ENCODE peak calls at places on chromosomes 6 and 20, in five cellular contexts. I, X, N, G and F are unnamed samples.

GRCh38 chr20:5065489-5066383 is 54.0 kb downstream of the PCNA start:
- DNase-seq in I (peak; percentile 74), X (no peak), N (no peak), G (peak; percentile 97), F (peak; percentile 29)

GRCh38 chr6:129641344-129641743 is 68.6 kb downstream of the ARHGAP18 start:
- DNase-seq in I (no peak), X (no peak), N (no peak), G (peak; percentile 72), F (no peak)

GRCh38 chr6:91127752-91128151 is 540.9 kb upstream of the MAP3K7 start:
- DNase-seq in I (no peak), X (no peak), N (no peak), G (no peak), F (no peak)

GRCh38 chr6:44216677-44217331 is at the start of gene MYMX:
- DNase-seq in I (peak; percentile 75), X (no peak), N (no peak), G (no peak), F (no peak)

GRCh38 chr6:45822269-45822812 is 193.3 kb downstream of the CLIC5 start:
- DNase-seq in I (no peak), X (no peak), N (no peak), G (no peak), F (no peak)

GRCh38 chr6:127956260-127956888 is 55.5 kb upstream of the THEMIS start:
- DNase-seq in I (no peak), X (no peak), N (no peak), G (peak; percentile 27), F (no peak)

GRCh38 chr6:15279047-15279661 is 33.3 kb downstream of the JARID2 start:
- DNase-seq in I (no peak), X (no peak), N (no peak), G (no peak), F (no peak)

GRCh38 chr6:87274660-87275273 is 47.6 kb upstream of the SMIM8 start:
- DNase-seq in I (no peak), X (no peak), N (peak; percentile 15), G (peak; percentile 75), F (no peak)

GRCh38 chr6:19525673-19526072 is 311.5 kb upstream of the ID4 start:
- DNase-seq in I (no peak), X (no peak), N (no peak), G (no peak), F (no peak)

GRCh38 chr20:53738945-53739798 is 145.5 kb upstream of the ZNF217 start:
- DNase-seq in I (no peak), X (peak; percentile 20), N (no peak), G (peak; percentile 36), F (no peak)

GRCh38 chr6:128919831-128920230 is 36.9 kb downstream of the LAMA2 start:
- DNase-seq in I (no peak), X (no peak), N (no peak), G (peak; percentile 24), F (no peak)

GRCh38 chr20:57791946-57792328 is 82.1 kb upstream of the PMEPA1 start:
- DNase-seq in I (no peak), X (no peak), N (no peak), G (peak; percentile 5), F (no peak)

GRCh38 chr20:57831326-57831991 is 121.6 kb upstream of the PMEPA1 start:
- DNase-seq in I (no peak), X (no peak), N (no peak), G (no peak), F (no peak)

GRCh38 chr6:121971886-121972285 is 427.6 kb upstream of the HSF2 start:
- DNase-seq in I (peak; percentile 36), X (no peak), N (no peak), G (peak; percentile 71), F (no peak)

GRCh38 chr20:14685179-14685578 is 347.8 kb upstream of the FLRT3 start:
- DNase-seq in I (no peak), X (no peak), N (no peak), G (no peak), F (no peak)

GRCh38 chr6:147709396-147710272 is 201.1 kb downstream of the SAMD5 start:
- DNase-seq in I (no peak), X (no peak), N (no peak), G (no peak), F (no peak)

GRCh38 chr20:53040678-53041674 is 68.8 kb downstream of the TSHZ2 start:
- DNase-seq in I (peak; percentile 47), X (peak; percentile 92), N (peak; percentile 61), G (no peak), F (no peak)

GRCh38 chr6:52317841-52318581 is 33.5 kb upstream of the MCM3 start:
- DNase-seq in I (no peak), X (no peak), N (no peak), G (peak; percentile 69), F (no peak)

GRCh38 chr6:169800116-169800667 is 48.8 kb downstream of the ERMARD start:
- DNase-seq in I (no peak), X (no peak), N (no peak), G (no peak), F (no peak)

GRCh38 chr6:41122373-41122772 is 31.8 kb downstream of the TREML1 start:
- DNase-seq in I (no peak), X (no peak), N (no peak), G (peak; percentile 28), F (no peak)
- H3K4me3 ChIP-seq in I (no peak overlapping the region), X (no peak overlapping the region), N (no peak overlapping the region), G (no peak overlapping the region), F (no peak overlapping the region)

DNA sequence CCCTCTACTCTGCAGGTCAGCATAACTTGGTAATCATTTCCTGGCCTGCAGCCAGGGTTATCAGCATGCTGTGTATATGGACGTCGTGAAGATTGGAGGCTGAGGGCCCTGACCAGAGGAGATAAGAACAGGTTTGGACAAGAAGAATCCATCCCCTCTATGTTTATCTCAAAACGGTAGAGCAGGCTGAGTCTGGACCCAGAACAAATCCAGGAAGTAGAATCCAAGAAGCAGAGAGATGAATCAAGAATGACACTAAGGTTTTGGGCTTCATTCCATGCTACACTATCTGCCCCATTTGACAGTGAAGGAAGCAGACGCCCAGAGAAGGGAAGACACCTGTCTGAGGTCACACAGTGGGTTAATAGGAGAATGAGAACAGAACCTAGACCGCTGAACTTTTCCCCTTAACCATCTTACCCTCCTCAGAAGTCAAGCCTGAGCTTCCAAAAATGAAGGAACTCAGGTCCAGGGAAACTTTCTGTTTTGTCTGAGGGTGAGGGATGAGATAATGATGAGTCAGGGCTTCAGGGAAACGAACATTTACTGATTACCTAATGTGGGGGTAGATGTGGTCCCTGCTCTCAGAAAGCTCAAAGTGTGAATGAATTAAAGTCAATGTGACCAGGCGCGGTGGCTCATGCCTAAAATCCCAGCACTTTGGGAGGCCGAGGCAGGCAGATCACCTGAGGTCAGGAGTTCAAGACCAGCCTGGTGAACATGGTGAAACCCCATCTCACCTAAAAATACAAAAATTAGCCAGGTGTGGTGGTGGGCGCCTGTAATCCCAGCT is 9.4 kb upstream of the COMMD7 start:
- DNase-seq in I (peak; percentile 28), X (no peak), N (no peak), G (peak; percentile 78), F (no peak)
- H3K4me3 ChIP-seq in I (no peak overlapping the region), X (no peak overlapping the region), N (no peak overlapping the region), G (no peak overlapping the region), F (no peak overlapping the region)

GRCh38 chr6:31946370-31946885 is 533 bp downstream of the CFB start:
- DNase-seq in I (no peak), X (no peak), N (no peak), G (no peak), F (no peak)

GRCh38 chr6:31947070-31947675 is 1.3 kb downstream of the CFB start:
- DNase-seq in I (no peak), X (no peak), N (no peak), G (no peak), F (no peak)

GRCh38 chr6:31948306-31948705 is 2.4 kb downstream of the CFB start:
- DNase-seq in I (no peak), X (no peak), N (no peak), G (no peak), F (no peak)

GRCh38 chr6:31948753-31949413 is 3.0 kb downstream of the CFB start:
- DNase-seq in I (no peak), X (no peak), N (no peak), G (peak; percentile 69), F (peak; percentile 40)

DNA sequence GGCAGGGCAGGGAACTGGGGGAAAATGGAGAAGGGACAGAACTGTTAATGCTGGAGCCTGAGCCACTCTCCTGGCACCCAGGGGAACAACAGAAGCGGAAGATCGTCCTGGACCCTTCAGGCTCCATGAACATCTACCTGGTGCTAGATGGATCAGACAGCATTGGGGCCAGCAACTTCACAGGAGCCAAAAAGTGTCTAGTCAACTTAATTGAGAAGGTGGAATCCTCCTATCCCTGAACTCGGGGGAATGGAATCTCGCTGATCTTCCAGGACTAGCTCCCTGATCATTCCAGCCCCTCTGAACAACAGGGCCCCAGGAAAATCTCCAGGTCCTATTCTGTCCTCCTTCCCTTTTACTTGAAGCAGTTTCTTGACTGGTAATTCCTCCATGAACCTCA is 2.0 kb downstream of the CFB start:
- DNase-seq in I (no peak), X (no peak), N (no peak), G (no peak), F (peak; percentile 43)
- H3K4me3 ChIP-seq in I (no peak overlapping the region), X (no peak overlapping the region), N (no peak overlapping the region), G (no peak overlapping the region), F (no peak overlapping the region)

GRCh38 chr6:188821-189655 is 103.2 kb upstream of the DUSP22 start:
- DNase-seq in I (peak; percentile 84), X (peak; percentile 89), N (peak; percentile 84), G (peak; percentile 83), F (peak; percentile 86)
- H3K4me3 ChIP-seq in I (no peak overlapping the region), X (no peak overlapping the region), N (no peak overlapping the region), G (no peak overlapping the region), F (no peak overlapping the region)

GRCh38 chr20:63099426-63100267 is 92.9 kb upstream of the BHLHE23 start:
- DNase-seq in I (no peak), X (no peak), N (no peak), G (no peak), F (no peak)

GRCh38 chr20:63100401-63100925 is 93.7 kb upstream of the BHLHE23 start:
- DNase-seq in I (no peak), X (no peak), N (no peak), G (no peak), F (no peak)

GRCh38 chr20:63097336-63097831 is 90.6 kb upstream of the BHLHE23 start:
- DNase-seq in I (no peak), X (no peak), N (peak; percentile 7), G (no peak), F (no peak)

GRCh38 chr20:63096681-63097335 is 90.0 kb upstream of the BHLHE23 start:
- DNase-seq in I (peak; percentile 2), X (no peak), N (no peak), G (no peak), F (no peak)

DNA sequence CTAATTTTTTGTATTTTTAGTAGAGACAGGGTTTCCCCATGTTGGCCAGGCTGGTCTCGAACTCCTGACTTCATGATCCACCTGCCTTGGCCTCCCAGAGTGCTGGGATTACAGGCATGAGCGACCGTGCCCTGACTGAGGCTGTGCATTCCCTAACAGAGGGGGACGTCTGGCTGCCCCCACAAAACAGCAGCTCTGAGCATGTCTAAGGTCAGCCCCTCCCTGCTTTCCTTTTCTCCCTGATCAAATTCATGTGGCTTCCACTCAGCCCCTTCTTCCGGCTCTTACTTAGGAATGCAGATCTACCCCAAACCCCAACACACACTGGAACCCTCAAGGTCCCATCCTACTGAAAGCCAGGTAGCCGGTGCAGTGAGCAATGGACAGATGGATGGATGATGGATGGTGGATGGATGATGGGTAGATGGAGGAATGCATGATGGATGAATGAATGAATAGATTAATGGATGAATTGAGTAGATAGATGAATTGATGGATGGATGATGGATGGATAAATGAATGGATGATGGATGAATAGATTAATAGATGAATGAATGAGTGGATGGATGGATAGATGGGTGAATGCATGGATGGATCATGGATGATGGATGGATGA is 91.5 kb upstream of the BHLHE23 start:
- DNase-seq in I (no peak), X (no peak), N (peak; percentile 4), G (no peak), F (no peak)
- H3K4me3 ChIP-seq in I (no peak overlapping the region), X (no peak overlapping the region), N (no peak overlapping the region), G (no peak overlapping the region), F (no peak overlapping the region)